ENCODE peak calls at places on chromosomes 13 and 19, in seven cellular contexts. X is mesenchymal stem cell, O is mesendoderm, S is neuronal stem cell, W is IMR-90, R is H1, I is trophoblast cell. Q is an unnamed sample.

GRCh38 chr13:98535501-98536357 is 41.2 kb downstream of the STK24 start:
- DNase-seq in S (no peak), R (no peak), X (no peak), I (no peak), O (peak; percentile 69), W (no peak), Q (no peak)

GRCh38 chr13:75250526-75251183 is 231.3 kb downstream of the TBC1D4 start:
- DNase-seq in W (peak; percentile 83), O (no peak), I (no peak), X (no peak), R (no peak), S (no peak), Q (no peak)

GRCh38 chr19:35720648-35721047 is 2.8 kb downstream of the KMT2B start:
- DNase-seq in O (no peak), I (no peak), X (no peak), S (no peak), W (no peak), R (no peak), Q (no peak)

GRCh38 chr19:3506384-3507340 is 551 bp downstream of the FZR1 start:
- DNase-seq in W (no peak), R (no peak), S (no peak), I (no peak), O (no peak), X (peak; percentile 38), Q (no peak)

GRCh38 chr19:42154471-42155323 is 22.5 kb upstream of the POU2F2 start:
- DNase-seq in X (no peak), O (no peak), R (no peak), W (no peak), S (no peak), I (no peak), Q (no peak)

GRCh38 chr19:37691881-37692504 is 27.6 kb downstream of the ZNF607 start:
- DNase-seq in I (peak; percentile 71), S (peak; percentile 70), O (peak; percentile 88), R (peak; percentile 86), X (peak; percentile 91), W (peak; percentile 80), Q (peak; percentile 88)

GRCh38 chr19:1001538-1002166 is 1.4 kb downstream of the GRIN3B start:
- DNase-seq in O (peak; percentile 55), S (peak; percentile 65), R (peak; percentile 96), I (no peak), X (peak; percentile 52), W (no peak), Q (peak; percentile 74)

GRCh38 chr19:20565321-20566018 is at the start of gene ZNF737:
- DNase-seq in S (peak; percentile 94), I (peak; percentile 97), X (peak; percentile 94), W (peak; percentile 91), R (peak; percentile 90), O (peak; percentile 99), Q (peak; percentile 96)

GRCh38 chr19:33868821-33869412 is 72.2 kb downstream of the KCTD15 start:
- DNase-seq in O (peak; percentile 51), I (peak; percentile 2), R (peak; percentile 59), S (no peak), W (no peak), X (no peak), Q (peak; percentile 66)

GRCh38 chr13:77563110-77563509 is 27.6 kb downstream of the SCEL start:
- DNase-seq in O (no peak), I (no peak), R (no peak), W (peak; percentile 17), S (no peak), X (peak; percentile 37), Q (no peak)

GRCh38 chr13:48975101-48975925 is at the start of gene FNDC3A:
- DNase-seq in I (peak; percentile 45), R (peak; percentile 84), W (peak; percentile 64), S (no peak), X (peak; percentile 74), O (peak; percentile 90), Q (peak; percentile 79)

GRCh38 chr19:16894080-16894479 is 5.3 kb downstream of the F2RL3 start:
- DNase-seq in R (no peak), X (no peak), O (no peak), S (no peak), W (no peak), I (no peak), Q (no peak)

GRCh38 chr19:41595258-41595889 is 19.4 kb downstream of the CEACAM21 start:
- DNase-seq in S (no peak), X (peak; percentile 81), W (peak; percentile 74), R (peak; percentile 52), O (peak; percentile 62), I (peak; percentile 40), Q (peak; percentile 54)

GRCh38 chr19:15733895-15734294 is 3.9 kb upstream of the OR10H3 start:
- DNase-seq in O (no peak), I (no peak), S (no peak), X (no peak), W (no peak), R (no peak), Q (no peak)

GRCh38 chr13:36766295-36766694 is 52.7 kb upstream of the RFXAP start:
- DNase-seq in X (peak; percentile 62), W (peak; percentile 47), O (peak; percentile 64), R (no peak), S (no peak), I (peak; percentile 79), Q (no peak)

GRCh38 chr13:42276683-42277082 is 4.7 kb downstream of the AKAP11 start:
- DNase-seq in R (no peak), X (peak; percentile 60), I (no peak), S (no peak), W (no peak), O (no peak), Q (no peak)

GRCh38 chr13:40064723-40065122 is 409.3 kb downstream of the COG6 start:
- DNase-seq in R (no peak), X (peak; percentile 67), I (no peak), O (no peak), S (no peak), W (peak; percentile 1), Q (no peak)

GRCh38 chr19:15198006-15198356 is 2.8 kb downstream of the NOTCH3 start:
- DNase-seq in W (no peak), R (no peak), O (no peak), I (no peak), X (no peak), S (no peak), Q (no peak)

GRCh38 chr19:28710278-28710677 is 502.7 kb downstream of the UQCRFS1 start:
- DNase-seq in X (peak; percentile 76), I (no peak), S (peak; percentile 59), O (peak; percentile 71), W (peak; percentile 67), R (no peak), Q (no peak)

GRCh38 chr19:16200776-16201391 is 3.2 kb downstream of the AP1M1 start:
- DNase-seq in S (no peak), R (no peak), I (no peak), X (no peak), W (no peak), O (no peak), Q (no peak)

GRCh38 chr19:36265064-36265463 is 50.2 kb downstream of the ZNF146 start:
- DNase-seq in X (no peak), I (no peak), O (no peak), S (no peak), W (no peak), R (no peak), Q (no peak)

GRCh38 chr19:46416077-46416709 is 2.8 kb upstream of the CCDC8 start:
- DNase-seq in I (peak; percentile 29), X (peak; percentile 91), O (peak; percentile 96), S (peak; percentile 95), R (peak; percentile 95), W (peak; percentile 75), Q (peak; percentile 95)

GRCh38 chr13:37202264-37202663 is 96.8 kb upstream of the CSNK1A1L start:
- DNase-seq in S (no peak), X (peak; percentile 8), I (no peak), W (peak; percentile 37), R (no peak), O (no peak), Q (no peak)

GRCh38 chr13:94195715-94196114 is 283.8 kb downstream of the DCT start:
- DNase-seq in X (peak; percentile 74), S (no peak), R (no peak), O (no peak), I (no peak), W (peak; percentile 96), Q (no peak)

GRCh38 chr19:29965529-29965928 is 23.5 kb downstream of the URI1 start:
- DNase-seq in W (peak; percentile 88), I (no peak), R (no peak), S (no peak), X (peak; percentile 41), O (no peak), Q (no peak)

DNA sequence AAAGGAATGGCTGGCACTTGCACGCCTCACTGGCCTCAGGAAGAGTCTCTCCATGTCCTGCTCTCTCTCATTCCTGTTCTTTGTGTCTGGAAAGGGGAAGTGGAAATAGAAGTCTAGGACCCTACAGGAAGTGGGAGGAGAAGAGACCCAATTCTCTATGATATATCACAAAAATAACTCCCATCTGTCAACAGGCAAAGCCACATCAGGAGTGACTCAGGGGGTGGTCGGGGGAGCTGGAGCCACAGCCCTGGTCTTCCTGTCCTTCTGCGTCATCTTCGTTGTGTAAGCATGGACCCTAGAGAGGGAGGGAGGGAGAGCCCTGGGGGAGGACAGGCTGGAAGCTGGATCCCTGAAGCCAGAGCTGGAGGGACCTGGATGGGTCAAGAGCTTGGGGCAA is 3.0 kb downstream of the SIGLEC9 start:
- DNase-seq in S (no peak), O (no peak), X (peak; percentile 84), I (peak; percentile 28), W (peak; percentile 47), R (no peak), Q (no peak)
- H4K8ac ChIP-seq in S (no peak overlapping the region), O (no peak overlapping the region), X (no peak overlapping the region), I (no peak overlapping the region), W (peak overlapping the region; percentile 10), R (no peak overlapping the region), Q (no peak overlapping the region)

GRCh38 chr13:81821259-81821658 is 1480.3 kb upstream of the SPRY2 start:
- DNase-seq in W (no peak), O (no peak), I (no peak), R (no peak), X (no peak), S (no peak), Q (no peak)
- H3K23ac ChIP-seq in W (no peak overlapping the region), O (no peak overlapping the region), I (no peak overlapping the region), R (no peak overlapping the region), X (no peak overlapping the region), S (no peak overlapping the region), Q (no peak overlapping the region)

GRCh38 chr19:52492991-52493470 is 34.4 kb upstream of the ZNF808 start:
- DNase-seq in X (no peak), R (peak; percentile 72), S (peak; percentile 23), I (peak; percentile 56), O (peak; percentile 91), W (no peak), Q (peak; percentile 85)
- H3K9ac ChIP-seq in X (no peak overlapping the region), R (no peak overlapping the region), S (no peak overlapping the region), I (peak overlapping the region; percentile 17), O (peak overlapping the region; percentile 81), W (no peak overlapping the region), Q (no peak overlapping the region)

DNA sequence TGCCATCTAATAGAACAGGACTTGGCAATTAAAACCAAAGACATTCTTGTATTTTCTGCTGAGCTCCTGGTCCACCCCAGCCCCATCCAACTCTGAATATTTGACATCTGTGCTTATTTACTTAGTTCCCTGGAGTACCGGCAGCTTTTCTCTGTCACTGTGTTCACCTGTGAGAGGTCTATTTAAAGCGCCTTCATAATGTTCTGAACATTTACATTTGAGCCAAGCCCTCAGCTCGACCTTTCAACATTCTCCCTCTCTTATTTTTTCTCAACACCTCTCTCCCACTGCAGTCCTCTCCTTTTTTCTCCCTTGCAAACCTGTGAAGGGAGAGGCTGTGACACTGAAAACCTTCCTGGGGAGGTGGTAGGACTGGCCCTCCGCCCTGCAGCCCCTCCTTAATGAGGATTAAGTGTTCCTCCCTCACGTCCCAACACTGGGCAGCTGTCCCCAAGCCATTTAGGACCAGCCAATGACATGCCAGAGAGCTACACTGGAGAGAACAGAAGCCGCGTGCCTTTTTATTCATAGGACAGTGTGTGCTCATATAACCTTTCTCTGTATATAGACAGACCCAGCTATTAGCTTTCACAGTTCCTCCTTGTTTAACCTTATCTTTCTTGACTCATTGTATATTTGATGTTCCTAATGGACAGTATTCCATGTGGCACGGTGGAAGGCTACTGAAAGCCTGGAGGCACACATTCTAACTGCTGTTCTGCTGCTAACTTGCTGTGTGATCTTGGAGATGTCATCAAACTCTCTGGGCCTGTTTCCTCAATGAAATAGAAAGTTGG is 134.8 kb downstream of the NUFIP1 start:
- DNase-seq in R (no peak), S (no peak), I (no peak), W (peak; percentile 11), X (no peak), O (no peak), Q (no peak)
- H4K8ac ChIP-seq in R (no peak overlapping the region), S (no peak overlapping the region), I (no peak overlapping the region), W (no peak overlapping the region), X (no peak overlapping the region), O (no peak overlapping the region), Q (no peak overlapping the region)